ENCODE peak calls at places on chromosomes 6 and 20, in six cellular contexts. One of them, this sample, is unnamed.

GRCh38 chr6:43799671-43800623 is 29.9 kb downstream of the VEGFA start:
- DNase-seq in H1: no peak
- DNase-seq in prostate gland: no peak
- DNase-seq in adrenal gland: no peak
- DNase-seq in esophagus squamous epithelium: no peak
- DNase-seq in gastrocnemius medialis: no peak
- DNase-seq in this sample: peak; percentile 59

GRCh38 chr6:81718126-81718525 is 34.4 kb downstream of the TENT5A start:
- DNase-seq in gastrocnemius medialis: no peak
- DNase-seq in esophagus squamous epithelium: no peak
- DNase-seq in adrenal gland: no peak
- DNase-seq in H1: no peak
- DNase-seq in prostate gland: no peak
- DNase-seq in this sample: no peak

GRCh38 chr6:166494757-166495486 is 91.6 kb downstream of the RAMACL start:
- DNase-seq in adrenal gland: no peak
- DNase-seq in H1: no peak
- DNase-seq in prostate gland: no peak
- DNase-seq in gastrocnemius medialis: no peak
- DNase-seq in esophagus squamous epithelium: no peak
- DNase-seq in this sample: no peak

GRCh38 chr6:12679291-12679690 is 37.3 kb upstream of the PHACTR1 start:
- DNase-seq in esophagus squamous epithelium: no peak
- DNase-seq in prostate gland: no peak
- DNase-seq in gastrocnemius medialis: no peak
- DNase-seq in adrenal gland: no peak
- DNase-seq in H1: no peak
- DNase-seq in this sample: no peak

GRCh38 chr6:101761124-101761601 is 367.7 kb downstream of the GRIK2 start:
- DNase-seq in gastrocnemius medialis: no peak
- DNase-seq in H1: no peak
- DNase-seq in adrenal gland: peak; percentile 60
- DNase-seq in prostate gland: no peak
- DNase-seq in esophagus squamous epithelium: no peak
- DNase-seq in this sample: no peak

GRCh38 chr20:42740191-42740870 is 449.4 kb downstream of the PTPRT start:
- DNase-seq in esophagus squamous epithelium: no peak
- DNase-seq in H1: no peak
- DNase-seq in prostate gland: peak; percentile 12
- DNase-seq in adrenal gland: no peak
- DNase-seq in gastrocnemius medialis: no peak
- DNase-seq in this sample: no peak

GRCh38 chr6:170095273-170095976 is 195.5 kb downstream of the DLL1 start:
- DNase-seq in prostate gland: no peak
- DNase-seq in gastrocnemius medialis: no peak
- DNase-seq in H1: no peak
- DNase-seq in adrenal gland: peak; percentile 5
- DNase-seq in esophagus squamous epithelium: no peak
- DNase-seq in this sample: peak; percentile 7

GRCh38 chr20:8019998-8020247 is 362 bp upstream of the TMX4 start:
- DNase-seq in H1: no peak
- DNase-seq in adrenal gland: no peak
- DNase-seq in esophagus squamous epithelium: no peak
- DNase-seq in prostate gland: no peak
- DNase-seq in gastrocnemius medialis: no peak
- DNase-seq in this sample: no peak

GRCh38 chr6:54515013-54515412 is 206.8 kb downstream of the TINAG start:
- DNase-seq in H1: no peak
- DNase-seq in gastrocnemius medialis: no peak
- DNase-seq in esophagus squamous epithelium: no peak
- DNase-seq in prostate gland: no peak
- DNase-seq in adrenal gland: no peak
- DNase-seq in this sample: no peak

GRCh38 chr20:51392625-51393186 is 149.8 kb downstream of the NFATC2 start:
- DNase-seq in H1: no peak
- DNase-seq in esophagus squamous epithelium: no peak
- DNase-seq in prostate gland: no peak
- DNase-seq in gastrocnemius medialis: no peak
- DNase-seq in adrenal gland: no peak
- DNase-seq in this sample: no peak

GRCh38 chr6:25788305-25788922 is 33.9 kb downstream of the SLC17A4 start:
- DNase-seq in adrenal gland: peak; percentile 64
- DNase-seq in H1: peak; percentile 23
- DNase-seq in esophagus squamous epithelium: no peak
- DNase-seq in gastrocnemius medialis: no peak
- DNase-seq in prostate gland: peak; percentile 28
- DNase-seq in this sample: peak; percentile 60

GRCh38 chr6:160042014-160042773 is 73.3 kb downstream of the IGF2R start:
- DNase-seq in esophagus squamous epithelium: no peak
- DNase-seq in adrenal gland: no peak
- DNase-seq in gastrocnemius medialis: no peak
- DNase-seq in prostate gland: peak; percentile 47
- DNase-seq in H1: no peak
- DNase-seq in this sample: no peak

GRCh38 chr6:14882394-14883073 is 363.3 kb upstream of the JARID2 start:
- DNase-seq in H1: no peak
- DNase-seq in prostate gland: no peak
- DNase-seq in gastrocnemius medialis: peak; percentile 84
- DNase-seq in esophagus squamous epithelium: no peak
- DNase-seq in adrenal gland: no peak
- DNase-seq in this sample: no peak

GRCh38 chr6:3455490-3456394 is 1.1 kb downstream of the SLC22A23 start:
- DNase-seq in gastrocnemius medialis: peak; percentile 14
- DNase-seq in esophagus squamous epithelium: no peak
- DNase-seq in prostate gland: peak; percentile 25
- DNase-seq in adrenal gland: peak; percentile 18
- DNase-seq in H1: no peak
- DNase-seq in this sample: peak; percentile 64

GRCh38 chr6:3457710-3458605 is 1.1 kb upstream of the SLC22A23 start:
- DNase-seq in prostate gland: peak; percentile 77
- DNase-seq in esophagus squamous epithelium: no peak
- DNase-seq in H1: no peak
- DNase-seq in gastrocnemius medialis: peak; percentile 58
- DNase-seq in adrenal gland: peak; percentile 33
- DNase-seq in this sample: peak; percentile 54

GRCh38 chr6:3458706-3459421 is 2.0 kb upstream of the SLC22A23 start:
- DNase-seq in prostate gland: no peak
- DNase-seq in gastrocnemius medialis: no peak
- DNase-seq in adrenal gland: no peak
- DNase-seq in esophagus squamous epithelium: no peak
- DNase-seq in H1: peak; percentile 31
- DNase-seq in this sample: no peak

GRCh38 chr6:3456395-3456767 is 469 bp downstream of the SLC22A23 start:
- DNase-seq in gastrocnemius medialis: no peak
- DNase-seq in esophagus squamous epithelium: no peak
- DNase-seq in H1: no peak
- DNase-seq in adrenal gland: no peak
- DNase-seq in prostate gland: no peak
- DNase-seq in this sample: no peak

GRCh38 chr6:3456794-3457709 is at the start of gene SLC22A23:
- DNase-seq in esophagus squamous epithelium: no peak
- DNase-seq in H1: peak; percentile 17
- DNase-seq in gastrocnemius medialis: peak; percentile 72
- DNase-seq in adrenal gland: peak; percentile 70
- DNase-seq in prostate gland: peak; percentile 87
- DNase-seq in this sample: peak; percentile 87
- TF ChIP-seq POLR2A in esophagus squamous epithelium: no peak
- TF ChIP-seq POLR2A in H1: no peak
- TF ChIP-seq POLR2A in gastrocnemius medialis: peak; percentile 73
- TF ChIP-seq POLR2A in adrenal gland: no peak
- TF ChIP-seq POLR2A in prostate gland: peak; percentile 52
- TF ChIP-seq POLR2A in this sample: peak; percentile 63

GRCh38 chr6:164079275-164079600 is 664.7 kb downstream of the QKI start:
- DNase-seq in H1: no peak
- DNase-seq in gastrocnemius medialis: no peak
- DNase-seq in esophagus squamous epithelium: no peak
- DNase-seq in adrenal gland: no peak
- DNase-seq in prostate gland: no peak
- DNase-seq in this sample: no peak

DNA sequence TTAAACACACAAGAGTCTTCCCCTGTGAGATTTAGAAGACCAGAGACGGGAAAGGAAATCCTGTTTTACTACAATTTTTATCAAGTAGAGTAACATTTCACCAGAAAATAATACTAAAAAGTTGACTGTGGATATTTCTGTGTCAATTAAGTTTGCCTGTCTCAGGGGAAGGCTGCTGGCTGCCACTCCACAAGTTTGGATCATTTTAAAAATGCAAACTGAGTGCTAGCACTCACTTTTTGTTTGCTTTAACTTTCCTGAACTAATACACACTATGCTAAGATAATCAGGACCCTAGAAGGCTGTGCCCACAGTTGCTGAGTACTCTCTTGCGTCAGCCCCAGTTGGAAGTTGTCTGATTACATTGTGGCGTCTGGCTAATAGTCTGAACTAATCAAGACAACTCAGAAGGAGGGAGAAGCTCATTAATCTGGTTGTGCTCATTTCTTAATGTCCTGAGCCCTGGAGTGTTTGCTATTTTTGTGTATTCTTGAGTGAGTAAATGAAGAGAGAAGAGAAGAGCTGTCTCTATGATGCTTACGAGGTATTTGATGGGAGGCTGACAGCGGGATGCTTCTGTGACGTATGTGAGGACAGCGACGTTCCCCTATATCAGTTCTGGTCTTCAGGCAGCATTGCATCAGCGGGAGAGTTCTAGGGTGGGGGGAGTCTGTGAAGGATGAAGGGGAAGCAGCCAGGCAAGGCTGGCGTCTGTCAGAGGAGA is 664.2 kb downstream of the QKI start:
- DNase-seq in esophagus squamous epithelium: no peak
- DNase-seq in adrenal gland: no peak
- DNase-seq in gastrocnemius medialis: no peak
- DNase-seq in prostate gland: no peak
- DNase-seq in H1: no peak
- DNase-seq in this sample: no peak
- H3K27ac ChIP-seq in esophagus squamous epithelium: no peak overlapping the region
- H3K27ac ChIP-seq in adrenal gland: no peak overlapping the region
- H3K27ac ChIP-seq in gastrocnemius medialis: no peak overlapping the region
- H3K27ac ChIP-seq in prostate gland: no peak overlapping the region
- H3K27ac ChIP-seq in H1: no peak overlapping the region
- H3K27ac ChIP-seq in this sample: no peak overlapping the region

GRCh38 chr20:1338801-1339200 is 9.9 kb upstream of the SDCBP2 start:
- DNase-seq in prostate gland: no peak
- DNase-seq in esophagus squamous epithelium: no peak
- DNase-seq in adrenal gland: no peak
- DNase-seq in H1: no peak
- DNase-seq in gastrocnemius medialis: no peak
- DNase-seq in this sample: no peak

GRCh38 chr20:1336699-1337387 is 7.9 kb upstream of the SDCBP2 start:
- DNase-seq in H1: no peak
- DNase-seq in esophagus squamous epithelium: no peak
- DNase-seq in adrenal gland: peak; percentile 68
- DNase-seq in gastrocnemius medialis: peak; percentile 25
- DNase-seq in prostate gland: peak; percentile 68
- DNase-seq in this sample: peak; percentile 55

GRCh38 chr20:1335961-1336698 is 7.2 kb upstream of the SDCBP2 start:
- DNase-seq in adrenal gland: no peak
- DNase-seq in prostate gland: no peak
- DNase-seq in gastrocnemius medialis: no peak
- DNase-seq in esophagus squamous epithelium: no peak
- DNase-seq in H1: no peak
- DNase-seq in this sample: no peak

GRCh38 chr20:1338096-1338495 is 9.2 kb upstream of the SDCBP2 start:
- DNase-seq in adrenal gland: no peak
- DNase-seq in H1: no peak
- DNase-seq in prostate gland: no peak
- DNase-seq in gastrocnemius medialis: no peak
- DNase-seq in esophagus squamous epithelium: no peak
- DNase-seq in this sample: no peak

GRCh38 chr20:1337441-1337840 is 8.5 kb upstream of the SDCBP2 start:
- DNase-seq in prostate gland: no peak
- DNase-seq in adrenal gland: no peak
- DNase-seq in esophagus squamous epithelium: no peak
- DNase-seq in gastrocnemius medialis: no peak
- DNase-seq in H1: no peak
- DNase-seq in this sample: no peak
- TF ChIP-seq POLR2A in prostate gland: no peak
- TF ChIP-seq POLR2A in adrenal gland: no peak
- TF ChIP-seq POLR2A in esophagus squamous epithelium: no peak
- TF ChIP-seq POLR2A in gastrocnemius medialis: no peak
- TF ChIP-seq POLR2A in H1: no peak
- TF ChIP-seq POLR2A in this sample: no peak

GRCh38 chr6:30820196-30820595 is 64.1 kb upstream of the DDR1 start:
- DNase-seq in esophagus squamous epithelium: no peak
- DNase-seq in gastrocnemius medialis: no peak
- DNase-seq in adrenal gland: peak; percentile 62
- DNase-seq in prostate gland: peak; percentile 59
- DNase-seq in H1: no peak
- DNase-seq in this sample: no peak

GRCh38 chr6:30816791-30817739 is 67.3 kb upstream of the DDR1 start:
- DNase-seq in gastrocnemius medialis: no peak
- DNase-seq in H1: no peak
- DNase-seq in adrenal gland: no peak
- DNase-seq in prostate gland: no peak
- DNase-seq in esophagus squamous epithelium: no peak
- DNase-seq in this sample: no peak

GRCh38 chr6:30818426-30818841 is 65.9 kb upstream of the DDR1 start:
- DNase-seq in adrenal gland: no peak
- DNase-seq in gastrocnemius medialis: no peak
- DNase-seq in prostate gland: no peak
- DNase-seq in H1: no peak
- DNase-seq in esophagus squamous epithelium: no peak
- DNase-seq in this sample: no peak

GRCh38 chr6:30821862-30822784 is 62.2 kb upstream of the DDR1 start:
- DNase-seq in prostate gland: no peak
- DNase-seq in gastrocnemius medialis: no peak
- DNase-seq in H1: no peak
- DNase-seq in esophagus squamous epithelium: no peak
- DNase-seq in adrenal gland: no peak
- DNase-seq in this sample: no peak

DNA sequence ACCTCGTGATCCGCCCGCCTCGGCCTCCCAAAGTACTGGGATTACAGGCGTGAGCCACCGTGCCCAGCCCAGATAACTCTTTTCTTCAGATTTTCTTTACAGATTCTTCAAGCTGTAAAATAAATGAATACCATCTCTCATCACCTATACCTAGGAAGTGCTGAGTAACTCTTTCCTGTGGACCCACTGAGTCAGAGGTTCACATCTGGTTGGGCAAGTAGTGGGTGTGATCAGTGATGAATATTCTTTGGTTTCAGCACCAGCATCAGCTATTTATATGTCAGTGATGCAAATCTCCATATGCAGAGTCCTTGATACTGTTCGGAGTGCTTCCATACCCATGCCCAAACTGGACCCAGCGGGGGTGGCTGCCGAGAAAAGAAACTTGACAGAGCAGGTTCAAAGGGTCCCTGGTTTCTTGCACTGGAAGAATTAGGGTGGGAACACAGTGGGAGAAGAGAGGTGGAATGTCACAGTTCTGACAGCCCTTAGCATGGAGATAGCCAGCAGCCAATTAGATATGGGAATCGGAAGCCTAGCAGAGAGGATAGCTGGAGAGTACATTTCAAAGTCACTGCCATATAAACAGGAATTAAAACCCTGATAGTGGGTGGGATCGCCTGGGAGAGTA is 64.9 kb upstream of the DDR1 start:
- DNase-seq in gastrocnemius medialis: no peak
- DNase-seq in esophagus squamous epithelium: no peak
- DNase-seq in adrenal gland: no peak
- DNase-seq in H1: no peak
- DNase-seq in prostate gland: no peak
- DNase-seq in this sample: no peak
- H3K27ac ChIP-seq in gastrocnemius medialis: no peak overlapping the region
- H3K27ac ChIP-seq in esophagus squamous epithelium: peak overlapping the region; percentile 83
- H3K27ac ChIP-seq in adrenal gland: no peak overlapping the region
- H3K27ac ChIP-seq in H1: no peak overlapping the region
- H3K27ac ChIP-seq in prostate gland: no peak overlapping the region
- H3K27ac ChIP-seq in this sample: no peak overlapping the region

This sample was measured in body of pancreas.